ENCODE peak calls at places on chromosomes 16 and 17, in six cellular contexts. C is H1, Z is IMR-90, Y is neuronal stem cell, A is mesenchymal stem cell, B is trophoblast cell. E is an unnamed sample.

GRCh38 chr17:57422574-57423164 is 166.3 kb downstream of the MSI2 start:
- DNase-seq in Y (no peak), A (peak), Z (peak), B (no peak), C (no peak), E (no peak)

GRCh38 chr17:49779730-49780220 is 8.7 kb upstream of the KAT7 start:
- DNase-seq in C (no peak), B (peak), Z (peak), A (peak), Y (no peak), E (no peak)

GRCh38 chr17:59002126-59002525 is 104.6 kb downstream of the TRIM37 start:
- DNase-seq in Y (no peak), Z (no peak), B (no peak), C (no peak), A (no peak), E (no peak)

GRCh38 chr17:16286947-16287562 is 66.2 kb downstream of the CENPV start:
- DNase-seq in B (no peak), Z (no peak), Y (no peak), A (no peak), C (peak), E (peak)

GRCh38 chr17:81221371-81221841 is 1.4 kb downstream of the CEP131 start:
- DNase-seq in A (no peak), Z (no peak), C (peak), Y (peak), B (no peak), E (no peak)

GRCh38 chr17:76268991-76269981 is 4.1 kb downstream of the UBALD2 start:
- DNase-seq in B (no peak), A (peak), Y (no peak), C (no peak), Z (no peak), E (no peak)

GRCh38 chr16:55506083-55506482 is 2.8 kb upstream of the LPCAT2 start:
- DNase-seq in Y (no peak), C (no peak), B (no peak), A (no peak), Z (no peak), E (no peak)

GRCh38 chr17:37176683-37177082 is 199.1 kb upstream of the C17orf78 start:
- DNase-seq in Y (no peak), A (peak), C (no peak), Z (peak), B (no peak), E (no peak)

GRCh38 chr17:49565948-49566491 is 9.7 kb upstream of the NXPH3 start:
- DNase-seq in Y (no peak), Z (no peak), C (no peak), A (no peak), B (no peak), E (no peak)

GRCh38 chr17:15285466-15285865 is 20.3 kb upstream of the PMP22 start:
- DNase-seq in A (no peak), C (no peak), Y (no peak), Z (no peak), B (peak), E (no peak)

GRCh38 chr17:68656666-68657065 is 55.5 kb upstream of the FAM20A start:
- DNase-seq in C (no peak), A (no peak), B (no peak), Z (no peak), Y (no peak), E (no peak)

GRCh38 chr16:27491894-27492587 is 57.7 kb downstream of the GTF3C1 start:
- DNase-seq in B (peak), Y (no peak), C (no peak), A (no peak), Z (no peak), E (no peak)

GRCh38 chr17:9986754-9987382 is 81.8 kb upstream of the RCVRN start:
- DNase-seq in Y (no peak), C (no peak), A (no peak), B (no peak), Z (no peak), E (no peak)

GRCh38 chr17:62562656-62563055 is 64.8 kb upstream of the MRC2 start:
- DNase-seq in A (peak), C (no peak), Y (no peak), Z (peak), B (no peak), E (no peak)

GRCh38 chr16:79762217-79762616 is 161.7 kb upstream of the MAF start:
- DNase-seq in B (no peak), Y (no peak), Z (no peak), A (no peak), C (no peak), E (no peak)

GRCh38 chr17:75640556-75641119 is 7.4 kb downstream of the SMIM5 start:
- DNase-seq in B (no peak), Z (no peak), Y (no peak), A (no peak), C (no peak), E (no peak)

GRCh38 chr16:56986361-56986760 is 3.0 kb upstream of the NLRC5 start:
- DNase-seq in Y (no peak), Z (no peak), B (no peak), C (no peak), A (no peak), E (no peak)

GRCh38 chr17:78486946-78487680 is 90.1 kb downstream of the DNAH17 start:
- DNase-seq in A (no peak), B (no peak), C (no peak), Y (no peak), Z (no peak), E (no peak)

GRCh38 chr17:2108170-2108569 is 53.3 kb downstream of the HIC1 start:
- DNase-seq in B (no peak), Z (peak), Y (no peak), A (no peak), C (no peak), E (no peak)

GRCh38 chr16:28258571-28258970 is 33.8 kb upstream of the SBK1 start:
- DNase-seq in Y (no peak), C (no peak), Z (peak), A (no peak), B (no peak), E (no peak)

DNA sequence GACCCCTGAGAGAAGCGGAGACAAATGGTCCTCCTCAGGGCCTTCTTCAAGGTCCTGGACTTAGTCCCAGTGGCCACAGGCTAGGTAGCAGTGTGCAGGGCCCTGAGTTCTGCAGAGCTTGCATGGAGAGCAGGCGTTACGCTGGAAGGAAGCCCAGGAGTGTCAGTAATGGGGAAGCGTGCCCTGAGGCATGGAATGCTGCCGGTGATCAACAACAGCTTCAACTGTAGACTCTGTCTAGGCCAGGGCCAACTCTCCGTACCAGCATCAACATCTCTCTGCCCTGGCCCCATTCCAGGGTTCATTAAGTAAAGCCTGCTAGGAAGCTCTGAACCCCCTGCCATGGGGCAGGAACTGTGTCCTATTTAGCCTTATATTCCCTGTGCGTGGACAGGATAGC is 568 bp upstream of the TNK1 start:
- DNase-seq in Y (no peak), Z (peak), A (no peak), B (peak), C (no peak), E (peak)
- H2AFZ ChIP-seq in Y (peak), Z (peak), A (no peak), B (peak), C (peak), E (peak)

GRCh38 chr17:27340575-27340974 is 46.7 kb downstream of the WSB1 start:
- DNase-seq in C (no peak), Y (no peak), B (no peak), A (no peak), Z (no peak), E (no peak)

GRCh38 chr17:27338536-27338985 is 44.6 kb downstream of the WSB1 start:
- DNase-seq in Y (no peak), B (no peak), Z (no peak), A (no peak), C (no peak), E (no peak)

GRCh38 chr17:27339198-27339835 is 45.4 kb downstream of the WSB1 start:
- DNase-seq in Y (no peak), Z (no peak), C (no peak), B (no peak), A (no peak), E (no peak)

GRCh38 chr17:27340990-27341595 is 47.2 kb downstream of the WSB1 start:
- DNase-seq in A (no peak), B (no peak), Z (no peak), Y (no peak), C (no peak), E (no peak)

DNA sequence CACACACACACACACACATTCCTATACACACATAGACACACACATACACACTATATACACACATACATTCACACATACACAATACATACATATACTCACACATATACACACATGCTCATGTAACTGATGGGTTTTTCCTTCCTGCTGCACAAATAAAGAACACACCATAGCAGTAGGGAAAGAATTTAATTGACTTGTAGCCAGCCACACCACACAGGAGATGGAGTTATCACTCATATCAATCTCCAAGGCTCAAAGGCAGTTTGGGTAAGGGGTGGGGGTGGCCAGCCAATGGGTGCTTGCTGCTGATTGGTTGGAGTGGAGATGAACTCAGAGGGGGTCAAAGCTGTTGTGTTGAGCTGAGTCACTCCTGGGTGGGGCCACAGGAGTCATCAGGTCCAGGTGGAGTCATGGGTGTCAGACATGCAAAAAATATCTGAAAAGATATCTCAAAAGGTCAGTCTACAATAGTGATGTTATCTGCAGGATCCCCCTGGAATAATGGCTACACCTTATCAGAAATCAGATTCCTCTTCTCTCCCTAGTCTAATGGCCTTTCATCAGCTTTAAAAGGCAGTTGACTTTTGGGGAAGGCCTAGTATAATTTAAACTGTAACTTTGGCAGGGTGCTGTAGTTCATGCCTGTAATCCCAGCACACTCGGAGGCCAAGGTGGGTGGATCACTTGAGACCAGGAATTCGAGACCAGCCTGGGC is 46.1 kb downstream of the WSB1 start:
- DNase-seq in Y (no peak), B (peak), Z (no peak), A (no peak), C (no peak), E (no peak)
- H3K4ac ChIP-seq in Y (no peak), B (no peak), Z (no peak), A (no peak), C (no peak), E (no peak)

GRCh38 chr16:48232459-48233040 is 11.6 kb upstream of the LONP2 start:
- DNase-seq in B (no peak), Y (no peak), A (no peak), C (no peak), Z (peak), E (no peak)

GRCh38 chr16:48235556-48236136 is 8.5 kb upstream of the LONP2 start:
- DNase-seq in Y (no peak), Z (peak), B (no peak), A (peak), C (no peak), E (no peak)

GRCh38 chr16:48234630-48235029 is 9.5 kb upstream of the LONP2 start:
- DNase-seq in Y (no peak), B (no peak), Z (no peak), A (no peak), C (no peak), E (no peak)

GRCh38 chr16:48236286-48236685 is 7.8 kb upstream of the LONP2 start:
- DNase-seq in B (no peak), Z (no peak), Y (no peak), A (no peak), C (no peak), E (no peak)

DNA sequence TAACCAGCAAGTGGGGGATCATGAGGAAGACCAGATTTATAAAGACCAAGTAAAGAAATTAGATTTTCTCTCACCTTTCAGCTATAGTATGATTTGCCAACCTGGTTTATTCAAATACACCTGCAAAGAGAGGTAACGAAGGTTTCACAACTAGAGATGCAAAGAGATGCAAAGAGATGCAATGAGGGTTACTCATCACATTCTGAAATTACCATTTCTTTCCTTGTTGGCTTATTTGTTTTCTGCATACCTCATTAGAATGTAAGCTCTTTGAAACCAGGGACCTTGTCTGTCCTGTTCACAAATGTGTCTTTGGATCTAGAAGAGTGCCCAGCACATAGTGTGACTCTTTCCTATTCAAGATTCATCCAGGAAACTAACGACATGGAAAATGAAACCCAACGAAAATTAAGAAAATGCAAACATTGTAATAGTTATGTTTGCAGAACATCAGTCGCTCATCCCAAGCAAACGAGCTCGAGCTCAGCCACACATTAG is 9.0 kb upstream of the LONP2 start:
- DNase-seq in Z (no peak), Y (no peak), B (no peak), C (no peak), A (no peak), E (no peak)
- H2AFZ ChIP-seq in Z (no peak), Y (no peak), B (no peak), C (no peak), A (no peak), E (no peak)

GRCh38 chr16:73048292-73049050 is 543 bp upstream of the ZFHX3 start:
- DNase-seq in Z (no peak), B (no peak), Y (no peak), C (no peak), A (peak), E (no peak)

GRCh38 chr16:73049051-73049910 is 1.4 kb upstream of the ZFHX3 start:
- DNase-seq in B (no peak), Z (no peak), Y (no peak), A (no peak), C (no peak), E (no peak)

GRCh38 chr16:73047221-73047535 is 750 bp downstream of the ZFHX3 start:
- DNase-seq in Z (peak), B (peak), C (no peak), A (no peak), Y (no peak), E (no peak)

GRCh38 chr16:73046484-73047214 is 1.3 kb downstream of the ZFHX3 start:
- DNase-seq in A (no peak), C (no peak), Z (no peak), B (no peak), Y (no peak), E (no peak)

GRCh38 chr16:73047536-73048291 is at the start of gene ZFHX3:
- DNase-seq in A (peak), Y (no peak), B (no peak), Z (peak), C (peak), E (peak)
- H3K4ac ChIP-seq in A (peak), Y (no peak), B (peak), Z (peak), C (no peak), E (no peak)

DNA sequence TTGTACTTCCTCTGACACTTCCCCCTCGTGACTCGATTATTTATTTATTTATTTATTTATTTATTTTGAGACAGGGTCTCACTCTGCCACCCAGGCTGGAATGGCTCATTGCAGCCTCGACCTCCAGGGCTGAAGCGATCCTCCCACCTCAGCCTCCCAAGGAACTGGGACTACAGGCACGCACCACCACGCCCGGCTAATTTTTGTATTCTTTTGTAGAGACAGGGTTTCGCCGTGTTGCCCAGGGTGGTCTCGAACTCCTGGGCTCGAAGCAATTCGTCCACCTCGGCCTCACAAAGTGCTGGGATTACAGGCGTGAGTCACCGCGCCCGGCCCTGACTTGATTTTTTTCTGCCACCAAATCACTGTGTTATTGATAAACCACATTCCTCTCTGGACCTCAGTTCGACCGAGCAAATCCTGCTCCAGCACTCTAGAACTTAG is 773 bp upstream of the RPL23A start:
- DNase-seq in C (no peak), A (no peak), Z (no peak), B (no peak), Y (no peak), E (no peak)
- H2AFZ ChIP-seq in C (no peak), A (no peak), Z (peak), B (peak), Y (peak), E (no peak)